ENCODE peak calls at places on chromosomes 1 and 21, in nine cellular contexts. One of them, this sample, is unnamed.

GRCh38 chr21:37455504-37455911 is 88.9 kb downstream of the DYRK1A start:
- DNase-seq in D341Med: no peak
- DNase-seq in IMR-90: peak
- DNase-seq in thoracic aorta: no peak
- DNase-seq in T-helper 17 cell: no peak
- DNase-seq in left colon: no peak
- DNase-seq in AG20443: no peak
- DNase-seq in M059J: no peak
- DNase-seq in SK-N-SH: no peak
- DNase-seq in this sample: no peak

GRCh38 chr21:29504751-29505321 is 206.1 kb downstream of the BACH1 start:
- DNase-seq in thoracic aorta: no peak
- DNase-seq in left colon: no peak
- DNase-seq in M059J: peak
- DNase-seq in SK-N-SH: no peak
- DNase-seq in IMR-90: peak
- DNase-seq in T-helper 17 cell: no peak
- DNase-seq in AG20443: peak
- DNase-seq in D341Med: no peak
- DNase-seq in this sample: no peak

GRCh38 chr1:174448531-174448883 is 743 bp downstream of the GPR52 start:
- DNase-seq in left colon: no peak
- DNase-seq in T-helper 17 cell: no peak
- DNase-seq in M059J: no peak
- DNase-seq in SK-N-SH: no peak
- DNase-seq in thoracic aorta: no peak
- DNase-seq in AG20443: no peak
- DNase-seq in D341Med: no peak
- DNase-seq in IMR-90: no peak
- DNase-seq in this sample: no peak

GRCh38 chr1:150268342-150268705 is 492 bp downstream of the APH1A start:
- DNase-seq in SK-N-SH: peak
- DNase-seq in D341Med: no peak
- DNase-seq in T-helper 17 cell: peak
- DNase-seq in thoracic aorta: no peak
- DNase-seq in M059J: peak
- DNase-seq in IMR-90: no peak
- DNase-seq in AG20443: peak
- DNase-seq in left colon: peak
- DNase-seq in this sample: peak

GRCh38 chr1:53440633-53441032 is 18.6 kb upstream of the DMRTB1 start:
- DNase-seq in M059J: no peak
- DNase-seq in D341Med: no peak
- DNase-seq in T-helper 17 cell: no peak
- DNase-seq in left colon: no peak
- DNase-seq in SK-N-SH: no peak
- DNase-seq in IMR-90: no peak
- DNase-seq in thoracic aorta: no peak
- DNase-seq in AG20443: no peak
- DNase-seq in this sample: no peak

GRCh38 chr1:21641076-21641475 is 28.1 kb downstream of the RAP1GAP start:
- DNase-seq in AG20443: no peak
- DNase-seq in T-helper 17 cell: no peak
- DNase-seq in IMR-90: no peak
- DNase-seq in SK-N-SH: no peak
- DNase-seq in M059J: no peak
- DNase-seq in thoracic aorta: no peak
- DNase-seq in left colon: no peak
- DNase-seq in D341Med: no peak
- DNase-seq in this sample: no peak

GRCh38 chr1:94098585-94099111 is 22.3 kb downstream of the ABCA4 start:
- DNase-seq in D341Med: no peak
- DNase-seq in left colon: no peak
- DNase-seq in thoracic aorta: no peak
- DNase-seq in T-helper 17 cell: no peak
- DNase-seq in AG20443: no peak
- DNase-seq in SK-N-SH: no peak
- DNase-seq in M059J: no peak
- DNase-seq in IMR-90: no peak
- DNase-seq in this sample: no peak

GRCh38 chr1:53148123-53148522 is 5.7 kb upstream of the SLC1A7 start:
- DNase-seq in D341Med: no peak
- DNase-seq in SK-N-SH: no peak
- DNase-seq in left colon: no peak
- DNase-seq in IMR-90: peak
- DNase-seq in AG20443: no peak
- DNase-seq in thoracic aorta: no peak
- DNase-seq in T-helper 17 cell: no peak
- DNase-seq in M059J: peak
- DNase-seq in this sample: no peak

GRCh38 chr21:22758478-22758877 is 1760.3 kb downstream of the NCAM2 start:
- DNase-seq in left colon: no peak
- DNase-seq in thoracic aorta: no peak
- DNase-seq in AG20443: no peak
- DNase-seq in SK-N-SH: no peak
- DNase-seq in D341Med: no peak
- DNase-seq in M059J: peak
- DNase-seq in T-helper 17 cell: no peak
- DNase-seq in IMR-90: no peak
- DNase-seq in this sample: no peak

GRCh38 chr1:216223521-216223920 is 199.7 kb downstream of the USH2A start:
- DNase-seq in D341Med: no peak
- DNase-seq in M059J: no peak
- DNase-seq in left colon: no peak
- DNase-seq in IMR-90: peak
- DNase-seq in T-helper 17 cell: no peak
- DNase-seq in SK-N-SH: no peak
- DNase-seq in thoracic aorta: no peak
- DNase-seq in AG20443: no peak
- DNase-seq in this sample: no peak

GRCh38 chr1:106876384-106876783 is 180.1 kb upstream of the PRMT6 start:
- DNase-seq in T-helper 17 cell: no peak
- DNase-seq in SK-N-SH: no peak
- DNase-seq in left colon: no peak
- DNase-seq in M059J: peak
- DNase-seq in AG20443: no peak
- DNase-seq in D341Med: no peak
- DNase-seq in thoracic aorta: no peak
- DNase-seq in IMR-90: no peak
- DNase-seq in this sample: no peak

GRCh38 chr1:15272009-15272781 is 25.2 kb downstream of the FHAD1 start:
- DNase-seq in M059J: peak
- DNase-seq in D341Med: peak
- DNase-seq in T-helper 17 cell: no peak
- DNase-seq in AG20443: peak
- DNase-seq in SK-N-SH: peak
- DNase-seq in thoracic aorta: peak
- DNase-seq in left colon: peak
- DNase-seq in IMR-90: peak
- DNase-seq in this sample: peak

GRCh38 chr21:46113497-46114176 is 15.7 kb downstream of the COL6A2 start:
- DNase-seq in SK-N-SH: peak
- DNase-seq in D341Med: peak
- DNase-seq in thoracic aorta: peak
- DNase-seq in M059J: no peak
- DNase-seq in T-helper 17 cell: no peak
- DNase-seq in IMR-90: no peak
- DNase-seq in AG20443: no peak
- DNase-seq in left colon: peak
- DNase-seq in this sample: no peak

GRCh38 chr1:34500451-34500850 is 254.4 kb upstream of the GJB5 start:
- DNase-seq in thoracic aorta: no peak
- DNase-seq in AG20443: peak
- DNase-seq in left colon: no peak
- DNase-seq in SK-N-SH: no peak
- DNase-seq in T-helper 17 cell: no peak
- DNase-seq in D341Med: no peak
- DNase-seq in M059J: peak
- DNase-seq in IMR-90: no peak
- DNase-seq in this sample: no peak

GRCh38 chr1:9145021-9145668 is 16.2 kb upstream of the GPR157 start:
- DNase-seq in IMR-90: peak
- DNase-seq in M059J: peak
- DNase-seq in T-helper 17 cell: no peak
- DNase-seq in thoracic aorta: no peak
- DNase-seq in AG20443: peak
- DNase-seq in D341Med: peak
- DNase-seq in SK-N-SH: no peak
- DNase-seq in left colon: no peak
- DNase-seq in this sample: no peak

GRCh38 chr1:70542856-70543255 is 131.8 kb downstream of the CTH start:
- DNase-seq in AG20443: no peak
- DNase-seq in left colon: no peak
- DNase-seq in thoracic aorta: no peak
- DNase-seq in IMR-90: no peak
- DNase-seq in D341Med: no peak
- DNase-seq in SK-N-SH: no peak
- DNase-seq in M059J: no peak
- DNase-seq in T-helper 17 cell: no peak
- DNase-seq in this sample: no peak

GRCh38 chr1:205604059-205604458 is 27.8 kb downstream of the ELK4 start:
- DNase-seq in M059J: no peak
- DNase-seq in T-helper 17 cell: no peak
- DNase-seq in SK-N-SH: no peak
- DNase-seq in left colon: no peak
- DNase-seq in thoracic aorta: no peak
- DNase-seq in AG20443: no peak
- DNase-seq in IMR-90: no peak
- DNase-seq in D341Med: no peak
- DNase-seq in this sample: no peak

GRCh38 chr1:226534098-226534497 is 14.5 kb upstream of the STUM start:
- DNase-seq in M059J: no peak
- DNase-seq in left colon: no peak
- DNase-seq in AG20443: no peak
- DNase-seq in T-helper 17 cell: no peak
- DNase-seq in D341Med: no peak
- DNase-seq in IMR-90: no peak
- DNase-seq in SK-N-SH: no peak
- DNase-seq in thoracic aorta: no peak
- DNase-seq in this sample: no peak

GRCh38 chr1:39044762-39045161 is 18.6 kb downstream of the NDUFS5 start:
- DNase-seq in left colon: no peak
- DNase-seq in T-helper 17 cell: no peak
- DNase-seq in SK-N-SH: no peak
- DNase-seq in M059J: no peak
- DNase-seq in IMR-90: no peak
- DNase-seq in D341Med: no peak
- DNase-seq in AG20443: no peak
- DNase-seq in thoracic aorta: no peak
- DNase-seq in this sample: no peak

GRCh38 chr1:1875932-1876331 is 15.0 kb downstream of the GNB1 start:
- DNase-seq in AG20443: no peak
- DNase-seq in left colon: no peak
- DNase-seq in T-helper 17 cell: no peak
- DNase-seq in IMR-90: no peak
- DNase-seq in D341Med: no peak
- DNase-seq in M059J: no peak
- DNase-seq in thoracic aorta: no peak
- DNase-seq in SK-N-SH: no peak
- DNase-seq in this sample: no peak

GRCh38 chr1:190475394-190476250 is 2.0 kb downstream of the BRINP3 start:
- DNase-seq in left colon: peak
- DNase-seq in SK-N-SH: no peak
- DNase-seq in thoracic aorta: no peak
- DNase-seq in M059J: no peak
- DNase-seq in D341Med: no peak
- DNase-seq in T-helper 17 cell: no peak
- DNase-seq in IMR-90: peak
- DNase-seq in AG20443: no peak
- DNase-seq in this sample: no peak